ENCODE peak calls at places on chromosomes 7 and 10, in five cellular contexts. One of them, this sample, is unnamed.

GRCh38 chr7:152025937-152026890 is 740 bp downstream of the GALNT11 start:
- DNase-seq in Caco-2: no peak
- DNase-seq in thoracic aorta: no peak
- DNase-seq in choroid plexus epithelial cell: peak
- DNase-seq in left ventricle myocardium inferior: no peak
- DNase-seq in this sample: no peak

GRCh38 chr10:63458177-63458576 is 7.6 kb downstream of the JMJD1C start:
- DNase-seq in thoracic aorta: no peak
- DNase-seq in Caco-2: no peak
- DNase-seq in left ventricle myocardium inferior: no peak
- DNase-seq in choroid plexus epithelial cell: no peak
- DNase-seq in this sample: no peak

GRCh38 chr7:14195896-14196295 is 206.4 kb upstream of the ETV1 start:
- DNase-seq in thoracic aorta: no peak
- DNase-seq in left ventricle myocardium inferior: no peak
- DNase-seq in choroid plexus epithelial cell: peak
- DNase-seq in Caco-2: no peak
- DNase-seq in this sample: no peak

GRCh38 chr7:90900640-90901353 is 304.7 kb downstream of the CDK14 start:
- DNase-seq in left ventricle myocardium inferior: no peak
- DNase-seq in Caco-2: peak
- DNase-seq in choroid plexus epithelial cell: peak
- DNase-seq in thoracic aorta: no peak
- DNase-seq in this sample: no peak

GRCh38 chr7:120617239-120617638 is 240.7 kb downstream of the TSPAN12 start:
- DNase-seq in thoracic aorta: no peak
- DNase-seq in choroid plexus epithelial cell: no peak
- DNase-seq in Caco-2: no peak
- DNase-seq in left ventricle myocardium inferior: no peak
- DNase-seq in this sample: no peak

GRCh38 chr10:128766915-128767314 is 640.7 kb upstream of the MKI67 start:
- DNase-seq in Caco-2: no peak
- DNase-seq in left ventricle myocardium inferior: no peak
- DNase-seq in choroid plexus epithelial cell: no peak
- DNase-seq in thoracic aorta: no peak
- DNase-seq in this sample: no peak

GRCh38 chr7:129781128-129781855 is 169.8 kb downstream of the NRF1 start:
- DNase-seq in choroid plexus epithelial cell: no peak
- DNase-seq in thoracic aorta: no peak
- DNase-seq in left ventricle myocardium inferior: no peak
- DNase-seq in Caco-2: no peak
- DNase-seq in this sample: no peak

GRCh38 chr7:37920619-37921339 is at the start of gene EPDR1:
- DNase-seq in left ventricle myocardium inferior: peak
- DNase-seq in thoracic aorta: no peak
- DNase-seq in Caco-2: no peak
- DNase-seq in choroid plexus epithelial cell: no peak
- DNase-seq in this sample: peak

GRCh38 chr7:49776994-49777393 is 3.6 kb downstream of the VWC2 start:
- DNase-seq in left ventricle myocardium inferior: no peak
- DNase-seq in choroid plexus epithelial cell: no peak
- DNase-seq in Caco-2: no peak
- DNase-seq in thoracic aorta: no peak
- DNase-seq in this sample: no peak

GRCh38 chr10:8468477-8468876 is 414.0 kb downstream of the GATA3 start:
- DNase-seq in choroid plexus epithelial cell: no peak
- DNase-seq in Caco-2: no peak
- DNase-seq in thoracic aorta: no peak
- DNase-seq in left ventricle myocardium inferior: no peak
- DNase-seq in this sample: no peak

GRCh38 chr10:35451103-35452016 is 115.1 kb downstream of the CCNY start:
- DNase-seq in Caco-2: no peak
- DNase-seq in thoracic aorta: no peak
- DNase-seq in left ventricle myocardium inferior: peak
- DNase-seq in choroid plexus epithelial cell: peak
- DNase-seq in this sample: no peak

GRCh38 chr10:101225846-101226361 is 3.4 kb downstream of the LBX1 start:
- DNase-seq in thoracic aorta: no peak
- DNase-seq in choroid plexus epithelial cell: no peak
- DNase-seq in Caco-2: no peak
- DNase-seq in left ventricle myocardium inferior: no peak
- DNase-seq in this sample: no peak

GRCh38 chr10:101301111-101301731 is 52.7 kb upstream of the BTRC start:
- DNase-seq in Caco-2: peak
- DNase-seq in choroid plexus epithelial cell: peak
- DNase-seq in thoracic aorta: no peak
- DNase-seq in left ventricle myocardium inferior: no peak
- DNase-seq in this sample: peak

GRCh38 chr10:43287056-43288007 is 20.5 kb upstream of the RASGEF1A start:
- DNase-seq in Caco-2: no peak
- DNase-seq in left ventricle myocardium inferior: no peak
- DNase-seq in thoracic aorta: no peak
- DNase-seq in choroid plexus epithelial cell: peak
- DNase-seq in this sample: no peak

GRCh38 chr10:71837085-71837827 is 13.8 kb downstream of the PSAP start:
- DNase-seq in left ventricle myocardium inferior: no peak
- DNase-seq in choroid plexus epithelial cell: peak
- DNase-seq in Caco-2: peak
- DNase-seq in thoracic aorta: no peak
- DNase-seq in this sample: no peak

GRCh38 chr7:64733550-64734240 is 60.5 kb upstream of the ZNF138 start:
- DNase-seq in choroid plexus epithelial cell: no peak
- DNase-seq in thoracic aorta: no peak
- DNase-seq in Caco-2: no peak
- DNase-seq in left ventricle myocardium inferior: no peak
- DNase-seq in this sample: no peak

GRCh38 chr7:94452257-94452656 is 57.4 kb upstream of the CASD1 start:
- DNase-seq in Caco-2: no peak
- DNase-seq in choroid plexus epithelial cell: no peak
- DNase-seq in thoracic aorta: no peak
- DNase-seq in left ventricle myocardium inferior: no peak
- DNase-seq in this sample: no peak

GRCh38 chr7:98287486-98287959 is 6.0 kb downstream of the BRI3 start:
- DNase-seq in choroid plexus epithelial cell: no peak
- DNase-seq in thoracic aorta: no peak
- DNase-seq in Caco-2: peak
- DNase-seq in left ventricle myocardium inferior: no peak
- DNase-seq in this sample: no peak

GRCh38 chr10:71218046-71218832 is 5.9 kb downstream of the UNC5B start:
- DNase-seq in left ventricle myocardium inferior: no peak
- DNase-seq in Caco-2: peak
- DNase-seq in thoracic aorta: no peak
- DNase-seq in choroid plexus epithelial cell: no peak
- DNase-seq in this sample: peak

GRCh38 chr7:144842377-144842851 is 6.6 kb upstream of the TPK1 start:
- DNase-seq in thoracic aorta: no peak
- DNase-seq in Caco-2: peak
- DNase-seq in choroid plexus epithelial cell: peak
- DNase-seq in left ventricle myocardium inferior: peak
- DNase-seq in this sample: no peak

GRCh38 chr10:92218569-92218968 is 72.3 kb downstream of the CPEB3 start:
- DNase-seq in left ventricle myocardium inferior: no peak
- DNase-seq in choroid plexus epithelial cell: no peak
- DNase-seq in Caco-2: no peak
- DNase-seq in thoracic aorta: no peak
- DNase-seq in this sample: no peak

GRCh38 chr10:11824376-11824775 is 1.2 kb downstream of the PROSER2 start:
- DNase-seq in Caco-2: no peak
- DNase-seq in left ventricle myocardium inferior: no peak
- DNase-seq in choroid plexus epithelial cell: peak
- DNase-seq in thoracic aorta: no peak
- DNase-seq in this sample: peak

GRCh38 chr7:101582971-101583370 is 46.1 kb downstream of the MYL10 start:
- DNase-seq in choroid plexus epithelial cell: no peak
- DNase-seq in Caco-2: no peak
- DNase-seq in thoracic aorta: no peak
- DNase-seq in left ventricle myocardium inferior: no peak
- DNase-seq in this sample: no peak

GRCh38 chr10:6059506-6059905 is 2.7 kb downstream of the IL2RA start:
- DNase-seq in thoracic aorta: no peak
- DNase-seq in Caco-2: no peak
- DNase-seq in choroid plexus epithelial cell: no peak
- DNase-seq in left ventricle myocardium inferior: no peak
- DNase-seq in this sample: no peak

GRCh38 chr7:21777916-21778315 is 167.8 kb downstream of the CDCA7L start:
- DNase-seq in thoracic aorta: no peak
- DNase-seq in left ventricle myocardium inferior: no peak
- DNase-seq in choroid plexus epithelial cell: no peak
- DNase-seq in Caco-2: no peak
- DNase-seq in this sample: no peak

GRCh38 chr10:102113261-102113955 is 6.8 kb downstream of the LDB1 start:
- DNase-seq in left ventricle myocardium inferior: no peak
- DNase-seq in Caco-2: no peak
- DNase-seq in thoracic aorta: no peak
- DNase-seq in choroid plexus epithelial cell: no peak
- DNase-seq in this sample: no peak

GRCh38 chr7:26044320-26044719 is 107.7 kb upstream of the NFE2L3 start:
- DNase-seq in thoracic aorta: no peak
- DNase-seq in choroid plexus epithelial cell: no peak
- DNase-seq in Caco-2: no peak
- DNase-seq in left ventricle myocardium inferior: no peak
- DNase-seq in this sample: no peak

GRCh38 chr7:94561841-94562514 is 52.4 kb downstream of the CASD1 start:
- DNase-seq in choroid plexus epithelial cell: peak
- DNase-seq in left ventricle myocardium inferior: no peak
- DNase-seq in thoracic aorta: no peak
- DNase-seq in Caco-2: no peak
- DNase-seq in this sample: peak

GRCh38 chr10:28375399-28376354 is 72.8 kb upstream of the MPP7 start:
- DNase-seq in left ventricle myocardium inferior: no peak
- DNase-seq in Caco-2: peak
- DNase-seq in thoracic aorta: no peak
- DNase-seq in choroid plexus epithelial cell: peak
- DNase-seq in this sample: peak

GRCh38 chr7:25753837-25754236 is 398.2 kb upstream of the NFE2L3 start:
- DNase-seq in Caco-2: no peak
- DNase-seq in choroid plexus epithelial cell: no peak
- DNase-seq in thoracic aorta: no peak
- DNase-seq in left ventricle myocardium inferior: no peak
- DNase-seq in this sample: no peak

GRCh38 chr10:70603439-70603778 is 868 bp upstream of the PRF1 start:
- DNase-seq in Caco-2: peak
- DNase-seq in thoracic aorta: no peak
- DNase-seq in left ventricle myocardium inferior: no peak
- DNase-seq in choroid plexus epithelial cell: no peak
- DNase-seq in this sample: no peak

GRCh38 chr10:76492026-76492425 is 1060.6 kb downstream of the LRMDA start:
- DNase-seq in thoracic aorta: no peak
- DNase-seq in Caco-2: no peak
- DNase-seq in left ventricle myocardium inferior: no peak
- DNase-seq in choroid plexus epithelial cell: peak
- DNase-seq in this sample: peak

GRCh38 chr7:36127075-36127740 is 25.8 kb upstream of the EEPD1 start:
- DNase-seq in choroid plexus epithelial cell: no peak
- DNase-seq in Caco-2: no peak
- DNase-seq in thoracic aorta: no peak
- DNase-seq in left ventricle myocardium inferior: no peak
- DNase-seq in this sample: no peak

GRCh38 chr10:88066876-88067275 is 203.5 kb downstream of the PTEN start:
- DNase-seq in Caco-2: no peak
- DNase-seq in choroid plexus epithelial cell: no peak
- DNase-seq in left ventricle myocardium inferior: no peak
- DNase-seq in thoracic aorta: no peak
- DNase-seq in this sample: no peak

GRCh38 chr7:125010540-125010939 is 80.9 kb upstream of the POT1 start:
- DNase-seq in left ventricle myocardium inferior: no peak
- DNase-seq in thoracic aorta: no peak
- DNase-seq in Caco-2: no peak
- DNase-seq in choroid plexus epithelial cell: no peak
- DNase-seq in this sample: no peak

GRCh38 chr10:89414879-89415821 is 782 bp downstream of the IFIT5 start:
- DNase-seq in left ventricle myocardium inferior: peak
- DNase-seq in thoracic aorta: no peak
- DNase-seq in choroid plexus epithelial cell: peak
- DNase-seq in Caco-2: no peak
- DNase-seq in this sample: peak

DNA sequence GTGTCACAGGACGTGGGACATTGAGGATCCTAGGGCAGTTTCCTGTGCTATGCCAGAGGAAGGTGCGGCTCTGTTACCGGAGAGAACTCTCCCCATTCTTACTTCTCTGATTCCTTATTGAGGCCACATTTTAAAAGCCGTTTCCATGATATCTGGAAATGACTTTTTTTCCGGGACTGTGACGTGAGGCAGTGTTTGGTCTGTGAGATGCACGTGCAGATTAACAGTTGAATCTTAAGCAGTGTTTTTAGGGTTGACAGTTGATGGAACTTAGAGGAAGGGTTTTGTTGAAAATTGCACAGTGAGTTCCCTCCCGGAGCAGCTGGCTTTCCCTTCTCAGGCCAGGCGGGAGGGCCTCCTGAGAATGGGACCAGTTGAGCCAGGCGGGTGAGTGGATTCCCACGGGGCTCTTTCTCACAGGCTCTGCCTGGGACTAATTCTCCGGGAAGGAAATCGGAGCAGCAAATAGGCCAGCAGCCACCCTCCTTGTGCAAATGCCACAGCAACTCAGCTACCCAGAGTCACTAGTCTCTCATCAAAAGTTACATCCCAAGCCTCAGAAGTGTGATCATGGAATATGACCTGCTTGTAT is 125.3 kb downstream of the TACC2 start:
- DNase-seq in thoracic aorta: no peak
- DNase-seq in choroid plexus epithelial cell: no peak
- DNase-seq in Caco-2: no peak
- DNase-seq in left ventricle myocardium inferior: no peak
- DNase-seq in this sample: no peak
- H3K4me3 ChIP-seq in thoracic aorta: peak
- H3K4me3 ChIP-seq in choroid plexus epithelial cell: peak
- H3K4me3 ChIP-seq in Caco-2: peak
- H3K4me3 ChIP-seq in left ventricle myocardium inferior: peak
- H3K4me3 ChIP-seq in this sample: peak

GRCh38 chr7:768881-769504 is 41.9 kb upstream of the PRKAR1B start:
- DNase-seq in left ventricle myocardium inferior: peak
- DNase-seq in Caco-2: no peak
- DNase-seq in choroid plexus epithelial cell: no peak
- DNase-seq in thoracic aorta: no peak
- DNase-seq in this sample: no peak
- TF ChIP-seq CTCF in left ventricle myocardium inferior: peak
- TF ChIP-seq CTCF in Caco-2: no peak
- TF ChIP-seq CTCF in choroid plexus epithelial cell: no peak
- TF ChIP-seq CTCF in thoracic aorta: no peak
- TF ChIP-seq CTCF in this sample: no peak

GRCh38 chr7:66306243-66306642 is 101.1 kb downstream of the TPST1 start:
- DNase-seq in thoracic aorta: no peak
- DNase-seq in Caco-2: no peak
- DNase-seq in choroid plexus epithelial cell: no peak
- DNase-seq in left ventricle myocardium inferior: no peak
- DNase-seq in this sample: no peak
- H3K4me3 ChIP-seq in thoracic aorta: no peak
- H3K4me3 ChIP-seq in Caco-2: no peak
- H3K4me3 ChIP-seq in choroid plexus epithelial cell: no peak
- H3K4me3 ChIP-seq in left ventricle myocardium inferior: no peak
- H3K4me3 ChIP-seq in this sample: no peak

DNA sequence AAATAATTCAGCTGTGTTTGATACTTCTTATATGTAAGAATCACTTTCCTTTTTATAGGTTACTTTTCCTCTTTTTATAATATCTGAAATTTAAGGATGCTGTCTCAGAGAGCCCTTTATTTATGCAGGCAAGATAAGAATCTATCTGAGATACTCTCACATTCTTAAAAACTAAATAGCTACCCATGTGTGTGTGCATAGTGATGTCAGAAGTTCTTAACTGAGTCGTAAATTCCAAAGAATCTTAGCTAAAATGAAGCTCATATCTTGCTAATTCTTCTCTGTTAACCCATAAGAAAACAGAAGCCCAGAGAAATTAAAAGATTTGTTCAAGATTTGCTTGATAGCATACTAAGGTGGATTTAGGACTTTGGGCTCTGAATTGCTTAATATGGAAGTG is 118.5 kb downstream of the PCDH15 start:
- DNase-seq in left ventricle myocardium inferior: no peak
- DNase-seq in thoracic aorta: no peak
- DNase-seq in Caco-2: no peak
- DNase-seq in choroid plexus epithelial cell: no peak
- DNase-seq in this sample: no peak
- TF ChIP-seq CTCF in left ventricle myocardium inferior: no peak
- TF ChIP-seq CTCF in thoracic aorta: no peak
- TF ChIP-seq CTCF in Caco-2: no peak
- TF ChIP-seq CTCF in choroid plexus epithelial cell: no peak
- TF ChIP-seq CTCF in this sample: no peak